ENCODE peak calls at places on chromosome 7, in five cellular contexts. K, A, Z, G and T are unnamed samples.
A peak's percentile ranks its signal among the peaks of the same experiment; 100 is the strongest.

GRCh38 chr7:41046221-41046761 is 656.6 kb downstream of the INHBA start:
- ATAC-seq in Z (no peak), A (no peak), G (no peak), K (no peak), T (no peak)

GRCh38 chr7:54477083-54477482 is 65.1 kb upstream of the VSTM2A start:
- ATAC-seq in A (no peak), G (no peak), Z (no peak), K (no peak), T (no peak)

GRCh38 chr7:30799976-30800661 is 28.9 kb downstream of the MINDY4 start:
- ATAC-seq in A (no peak), Z (no peak), K (no peak), G (no peak), T (no peak)

GRCh38 chr7:55081067-55081853 is 62.4 kb downstream of the EGFR start:
- ATAC-seq in G (no peak), Z (no peak), A (no peak), K (peak; percentile 56), T (peak; percentile 52)

GRCh38 chr7:129889133-129889854 is 63.5 kb downstream of the UBE2H start:
- ATAC-seq in Z (no peak), G (no peak), A (no peak), K (no peak), T (no peak)

GRCh38 chr7:105044449-105045081 is 30.6 kb downstream of the KMT2E start:
- ATAC-seq in G (no peak), K (no peak), A (no peak), Z (no peak), T (no peak)

GRCh38 chr7:36984051-36984492 is 259.8 kb upstream of the AOAH start:
- ATAC-seq in A (no peak), G (no peak), K (no peak), Z (no peak), T (no peak)

GRCh38 chr7:133753513-133753912 is 373.6 kb upstream of the LRGUK start:
- ATAC-seq in Z (no peak), K (no peak), A (no peak), G (no peak), T (no peak)

GRCh38 chr7:26490631-26491624 is 199.3 kb downstream of the SNX10 start:
- ATAC-seq in Z (no peak), K (no peak), A (no peak), G (no peak), T (no peak)

GRCh38 chr7:561631-562393 is 42.2 kb upstream of the PDGFA start:
- ATAC-seq in A (no peak), K (peak; percentile 89), Z (no peak), G (no peak), T (no peak)

GRCh38 chr7:40644454-40645188 is 509.8 kb downstream of the SUGCT start:
- ATAC-seq in G (no peak), A (peak; percentile 92), K (no peak), Z (no peak), T (no peak)

GRCh38 chr7:75534727-75535307 is 42.7 kb downstream of the SPDYE5 start:
- ATAC-seq in Z (peak; percentile 89), G (no peak), A (no peak), K (no peak), T (peak; percentile 93)

GRCh38 chr7:50631100-50631499 is 65.9 kb upstream of the DDC start:
- ATAC-seq in G (no peak), Z (no peak), A (no peak), K (no peak), T (no peak)

GRCh38 chr7:19026888-19027287 is 90.5 kb downstream of the TWIST1 start:
- ATAC-seq in A (no peak), G (no peak), Z (no peak), K (no peak), T (no peak)

GRCh38 chr7:140778975-140779374 is 82.5 kb downstream of the NDUFB2 start:
- ATAC-seq in Z (no peak), G (no peak), K (no peak), A (no peak), T (no peak)

GRCh38 chr7:22435105-22435504 is 64.9 kb downstream of the STEAP1B start:
- ATAC-seq in K (no peak), Z (no peak), A (no peak), G (no peak), T (no peak)

GRCh38 chr7:98870071-98870651 is 347 bp upstream of the TMEM130 start:
- ATAC-seq in G (peak; percentile 73), K (no peak), Z (peak; percentile 93), A (peak; percentile 85), T (peak; percentile 95)

GRCh38 chr7:92708105-92709042 is 118.2 kb upstream of the FAM133B start:
- ATAC-seq in A (no peak), G (no peak), Z (peak; percentile 84), K (no peak), T (no peak)

GRCh38 chr7:50352282-50352681 is 47.8 kb downstream of the IKZF1 start:
- ATAC-seq in Z (peak; percentile 62), G (no peak), A (peak; percentile 57), K (no peak), T (peak; percentile 86)

GRCh38 chr7:97179454-97180104 is 62.1 kb downstream of the SDHAF3 start:
- ATAC-seq in Z (no peak), K (peak; percentile 48), G (peak; percentile 81), A (no peak), T (no peak)

GRCh38 chr7:150406565-150407421 is 27.7 kb downstream of the ZNF775 start:
- ATAC-seq in Z (peak; percentile 74), G (no peak), K (no peak), A (peak; percentile 53), T (peak; percentile 66)

GRCh38 chr7:17010637-17011300 is 129.0 kb upstream of the AGR3 start:
- ATAC-seq in Z (peak; percentile 79), G (no peak), K (no peak), A (peak; percentile 93), T (no peak)

GRCh38 chr7:155344270-155344617 is 46.6 kb downstream of the INSIG1 start:
- ATAC-seq in K (peak; percentile 32), G (no peak), A (no peak), Z (peak; percentile 75), T (peak; percentile 68)

GRCh38 chr7:36228039-36228438 is 75.0 kb downstream of the EEPD1 start:
- ATAC-seq in G (no peak), K (no peak), Z (no peak), A (no peak), T (no peak)

GRCh38 chr7:130273863-130274262 is 7.2 kb downstream of the CPA2 start:
- ATAC-seq in A (no peak), G (no peak), K (no peak), Z (no peak), T (no peak)

GRCh38 chr7:2018786-2019692 is 213.7 kb downstream of the MAD1L1 start:
- ATAC-seq in G (no peak), K (no peak), Z (no peak), A (no peak), T (peak; percentile 53)

GRCh38 chr7:6513541-6513940 is 37.7 kb downstream of the GRID2IP start:
- ATAC-seq in K (no peak), A (no peak), G (no peak), Z (no peak), T (no peak)

GRCh38 chr7:149496642-149497391 is 792 bp downstream of the ZNF746 start:
- ATAC-seq in A (peak; percentile 35), Z (peak; percentile 10), G (peak; percentile 28), K (peak; percentile 13), T (peak; percentile 63)

GRCh38 chr7:155219947-155220769 is 77.5 kb upstream of the INSIG1 start:
- ATAC-seq in G (peak; percentile 31), K (peak; percentile 52), A (no peak), Z (no peak), T (no peak)

GRCh38 chr7:47335557-47336177 is 246.2 kb downstream of the TNS3 start:
- ATAC-seq in A (no peak), G (no peak), K (no peak), Z (no peak), T (no peak)

GRCh38 chr7:149719050-149719899 is 54.1 kb downstream of the ZNF467 start:
- ATAC-seq in G (no peak), K (no peak), Z (no peak), A (no peak), T (no peak)

GRCh38 chr7:55043691-55044090 is 24.9 kb downstream of the EGFR start:
- ATAC-seq in K (no peak), Z (no peak), G (no peak), A (no peak), T (no peak)

GRCh38 chr7:130899638-130900401 is 165.8 kb upstream of the KLF14 start:
- ATAC-seq in A (no peak), K (peak; percentile 72), Z (no peak), G (no peak), T (peak; percentile 71)

GRCh38 chr7:27198871-27199801 is 755 bp downstream of the HOXA13 start:
- ATAC-seq in G (peak; percentile 51), Z (no peak), K (no peak), A (no peak), T (no peak)

GRCh38 chr7:99679032-99679399 is 780 bp downstream of the CYP3A5 start:
- ATAC-seq in Z (peak; percentile 29), G (peak; percentile 98), K (peak; percentile 77), A (no peak), T (no peak)

GRCh38 chr7:90933984-90934383 is 330.2 kb upstream of the FZD1 start:
- ATAC-seq in K (peak; percentile 99), A (no peak), G (no peak), Z (no peak), T (no peak)

GRCh38 chr7:25858562-25859411 is 293.2 kb upstream of the NFE2L3 start:
- ATAC-seq in G (no peak), K (no peak), Z (no peak), A (no peak), T (no peak)